ENCODE peak calls at places on chromosomes 4 and X, in seven cellular contexts. S is H54; N is stimulated activated CD8-positive, alpha-beta memory T cell treated with anti-CD3 and anti-CD28 coated beads, Interleukin-7, amount 100 ng/mL, for 4 hours; G is heart right ventricle; Q is HEK293T; U is Kasumi-1; X is SK-N-SH. I is an unnamed sample.

GRCh38 chr4:125741825-125742452 is 427.2 kb downstream of the FAT4 start:
- DNase-seq in U (peak; percentile 61), X (peak; percentile 43), S (no peak), N (no peak), Q (peak; percentile 21), G (no peak), I (no peak)

GRCh38 chrX:28586891-28587635 is at the start of gene IL1RAPL1:
- DNase-seq in N (no peak), X (no peak), U (no peak), G (no peak), S (no peak), Q (peak; percentile 16), I (no peak)

GRCh38 chrX:147550217-147550616 is 361.5 kb upstream of the FMR1 start:
- DNase-seq in G (no peak), N (no peak), Q (peak; percentile 20), U (peak; percentile 9), S (no peak), X (peak; percentile 1), I (no peak)

GRCh38 chrX:150919401-150919800 is 20.9 kb upstream of the CD99L2 start:
- DNase-seq in X (no peak), N (no peak), S (no peak), Q (no peak), G (no peak), U (peak; percentile 26), I (no peak)

GRCh38 chr4:1628892-1629703 is 55.0 kb downstream of the FAM53A start:
- DNase-seq in S (peak; percentile 81), U (peak; percentile 24), N (peak; percentile 32), X (peak; percentile 91), G (peak; percentile 62), Q (peak; percentile 92), I (peak; percentile 75)

GRCh38 chr4:4384837-4385236 is 2.1 kb upstream of the NSG1 start:
- DNase-seq in S (peak; percentile 55), Q (peak; percentile 73), U (no peak), G (no peak), X (peak; percentile 66), N (no peak), I (no peak)

GRCh38 chrX:71493111-71493613 is 39.7 kb upstream of the OGT start:
- DNase-seq in U (no peak), X (no peak), G (peak; percentile 9), S (no peak), N (no peak), Q (no peak), I (peak; percentile 34)

GRCh38 chr4:144894525-144894924 is 203.5 kb downstream of the ANAPC10 start:
- DNase-seq in X (no peak), N (no peak), Q (no peak), S (peak; percentile 15), G (no peak), U (peak; percentile 89), I (no peak)

GRCh38 chr4:109631709-109632108 is 71.5 kb downstream of the CASP6 start:
- DNase-seq in U (no peak), S (no peak), G (peak; percentile 13), X (no peak), N (no peak), Q (peak; percentile 19), I (no peak)

GRCh38 chr4:89193828-89194227 is 82.5 kb downstream of the TIGD2 start:
- DNase-seq in Q (no peak), S (no peak), X (no peak), N (no peak), G (no peak), U (no peak), I (no peak)

GRCh38 chr4:80189956-80190671 is 7.2 kb upstream of the PRDM8 start:
- DNase-seq in G (no peak), S (no peak), N (no peak), X (no peak), U (no peak), Q (no peak), I (no peak)

GRCh38 chr4:2261110-2261852 is 628 bp downstream of the MXD4 start:
- DNase-seq in G (peak; percentile 58), X (peak; percentile 88), Q (peak; percentile 76), S (peak; percentile 40), U (peak; percentile 20), N (no peak), I (peak; percentile 64)

GRCh38 chr4:187908079-187908501 is 87.5 kb upstream of the ZFP42 start:
- DNase-seq in S (peak; percentile 23), X (no peak), G (no peak), N (no peak), Q (no peak), U (no peak), I (no peak)

GRCh38 chrX:130716822-130717405 is 186.1 kb downstream of the ENOX2 start:
- DNase-seq in U (no peak), X (no peak), S (no peak), N (no peak), G (no peak), Q (peak; percentile 36), I (no peak)

GRCh38 chr4:139898293-139898692 is 232.7 kb downstream of the MGST2 start:
- DNase-seq in G (no peak), U (no peak), S (no peak), Q (no peak), X (no peak), N (no peak), I (no peak)

GRCh38 chr4:146585761-146586333 is 52.8 kb upstream of the POU4F2 start:
- DNase-seq in U (peak; percentile 32), S (no peak), Q (no peak), G (no peak), N (no peak), X (no peak), I (no peak)

GRCh38 chr4:78477276-78477675 is 74.3 kb upstream of the ANXA3 start:
- DNase-seq in G (no peak), X (no peak), N (no peak), Q (no peak), U (no peak), S (no peak), I (no peak)

I was measured in stomach.